ENCODE peak calls at places on chromosomes 2 and 18, in six cellular contexts. One of them, this sample, is unnamed.
A peak's percentile ranks its signal among the peaks of the same experiment; 100 is the strongest.

GRCh38 chr2:64179582-64180321 is 35.5 kb upstream of the PELI1 start:
- DNase-seq in D341Med: no peak
- DNase-seq in Calu3: no peak
- DNase-seq in GM18507: peak; percentile 25
- DNase-seq in neuronal stem cell: no peak
- DNase-seq in HT-29: peak; percentile 22
- DNase-seq in this sample: no peak

GRCh38 chr2:43541165-43541564 is 54.7 kb downstream of the THADA start:
- DNase-seq in D341Med: no peak
- DNase-seq in Calu3: no peak
- DNase-seq in GM18507: no peak
- DNase-seq in neuronal stem cell: no peak
- DNase-seq in HT-29: no peak
- DNase-seq in this sample: no peak

GRCh38 chr2:173568054-173568453 is 213.4 kb downstream of the CDCA7 start:
- DNase-seq in D341Med: no peak
- DNase-seq in Calu3: peak; percentile 73
- DNase-seq in GM18507: no peak
- DNase-seq in neuronal stem cell: peak; percentile 23
- DNase-seq in HT-29: peak; percentile 59
- DNase-seq in this sample: no peak

GRCh38 chr2:201322772-201323171 is 34.4 kb downstream of the FLACC1 start:
- DNase-seq in D341Med: no peak
- DNase-seq in Calu3: no peak
- DNase-seq in GM18507: no peak
- DNase-seq in neuronal stem cell: no peak
- DNase-seq in HT-29: no peak
- DNase-seq in this sample: no peak

GRCh38 chr2:18171191-18172139 is 293.0 kb downstream of the KCNS3 start:
- DNase-seq in D341Med: no peak
- DNase-seq in Calu3: no peak
- DNase-seq in GM18507: no peak
- DNase-seq in neuronal stem cell: no peak
- DNase-seq in HT-29: no peak
- DNase-seq in this sample: no peak

GRCh38 chr18:32696376-32696775 is 76.4 kb downstream of the KLHL14 start:
- DNase-seq in D341Med: no peak
- DNase-seq in Calu3: no peak
- DNase-seq in GM18507: no peak
- DNase-seq in neuronal stem cell: no peak
- DNase-seq in HT-29: no peak
- DNase-seq in this sample: no peak

GRCh38 chr2:189179607-189179979 is at the start of gene COL5A2:
- DNase-seq in D341Med: no peak
- DNase-seq in Calu3: no peak
- DNase-seq in GM18507: no peak
- DNase-seq in neuronal stem cell: peak; percentile 40
- DNase-seq in HT-29: no peak
- DNase-seq in this sample: peak; percentile 86

GRCh38 chr18:37222383-37223378 is 342.9 kb downstream of the CELF4 start:
- DNase-seq in D341Med: no peak
- DNase-seq in Calu3: no peak
- DNase-seq in GM18507: no peak
- DNase-seq in neuronal stem cell: no peak
- DNase-seq in HT-29: no peak
- DNase-seq in this sample: no peak

GRCh38 chr18:8116346-8117007 is 492.8 kb upstream of the RAB12 start:
- DNase-seq in D341Med: no peak
- DNase-seq in Calu3: peak; percentile 44
- DNase-seq in GM18507: no peak
- DNase-seq in neuronal stem cell: no peak
- DNase-seq in HT-29: no peak
- DNase-seq in this sample: peak; percentile 78

GRCh38 chr2:69604844-69605243 is 38.7 kb downstream of the AAK1 start:
- DNase-seq in D341Med: no peak
- DNase-seq in Calu3: no peak
- DNase-seq in GM18507: no peak
- DNase-seq in neuronal stem cell: no peak
- DNase-seq in HT-29: no peak
- DNase-seq in this sample: no peak

GRCh38 chr2:169190197-169190775 is 120.9 kb downstream of the DHRS9 start:
- DNase-seq in D341Med: no peak
- DNase-seq in Calu3: no peak
- DNase-seq in GM18507: no peak
- DNase-seq in neuronal stem cell: no peak
- DNase-seq in HT-29: no peak
- DNase-seq in this sample: no peak

GRCh38 chr2:28128281-28128950 is 237.9 kb downstream of the BABAM2 start:
- DNase-seq in D341Med: no peak
- DNase-seq in Calu3: no peak
- DNase-seq in GM18507: no peak
- DNase-seq in neuronal stem cell: no peak
- DNase-seq in HT-29: no peak
- DNase-seq in this sample: no peak

GRCh38 chr2:172704072-172704936 is 31.3 kb upstream of the RAPGEF4 start:
- DNase-seq in D341Med: peak; percentile 47
- DNase-seq in Calu3: peak; percentile 50
- DNase-seq in GM18507: no peak
- DNase-seq in neuronal stem cell: peak; percentile 18
- DNase-seq in HT-29: peak; percentile 68
- DNase-seq in this sample: peak; percentile 42

GRCh38 chr2:26394694-26395093 is 7.0 kb upstream of the DRC1 start:
- DNase-seq in D341Med: no peak
- DNase-seq in Calu3: no peak
- DNase-seq in GM18507: no peak
- DNase-seq in neuronal stem cell: no peak
- DNase-seq in HT-29: no peak
- DNase-seq in this sample: no peak

GRCh38 chr18:3057526-3057925 is 44.6 kb upstream of the LPIN2 start:
- DNase-seq in D341Med: no peak
- DNase-seq in Calu3: no peak
- DNase-seq in GM18507: no peak
- DNase-seq in neuronal stem cell: no peak
- DNase-seq in HT-29: no peak
- DNase-seq in this sample: no peak

GRCh38 chr2:102841107-102841840 is 79.4 kb downstream of the TMEM182 start:
- DNase-seq in D341Med: peak; percentile 71
- DNase-seq in Calu3: peak; percentile 63
- DNase-seq in GM18507: peak; percentile 7
- DNase-seq in neuronal stem cell: peak; percentile 64
- DNase-seq in HT-29: peak; percentile 45
- DNase-seq in this sample: peak; percentile 23

GRCh38 chr2:27264753-27265535 is 2.1 kb upstream of the SLC30A3 start:
- DNase-seq in D341Med: peak; percentile 90
- DNase-seq in Calu3: peak; percentile 87
- DNase-seq in GM18507: peak; percentile 53
- DNase-seq in neuronal stem cell: peak; percentile 73
- DNase-seq in HT-29: peak; percentile 38
- DNase-seq in this sample: peak; percentile 82

GRCh38 chr2:4381773-4382172 is 678.4 kb downstream of the DCDC2C start:
- DNase-seq in D341Med: no peak
- DNase-seq in Calu3: no peak
- DNase-seq in GM18507: no peak
- DNase-seq in neuronal stem cell: no peak
- DNase-seq in HT-29: no peak
- DNase-seq in this sample: no peak

GRCh38 chr2:45283764-45284620 is 274.7 kb upstream of the SIX2 start:
- DNase-seq in D341Med: no peak
- DNase-seq in Calu3: no peak
- DNase-seq in GM18507: no peak
- DNase-seq in neuronal stem cell: no peak
- DNase-seq in HT-29: no peak
- DNase-seq in this sample: peak; percentile 54

GRCh38 chr2:138298900-138299299 is 202.7 kb upstream of the SPOPL start:
- DNase-seq in D341Med: no peak
- DNase-seq in Calu3: no peak
- DNase-seq in GM18507: peak; percentile 14
- DNase-seq in neuronal stem cell: no peak
- DNase-seq in HT-29: no peak
- DNase-seq in this sample: no peak

GRCh38 chr2:105868060-105868459 is 123.3 kb downstream of the NCK2 start:
- DNase-seq in D341Med: no peak
- DNase-seq in Calu3: no peak
- DNase-seq in GM18507: no peak
- DNase-seq in neuronal stem cell: no peak
- DNase-seq in HT-29: no peak
- DNase-seq in this sample: no peak

GRCh38 chr18:1052301-1052700 is 147.6 kb downstream of the ADCYAP1 start:
- DNase-seq in D341Med: no peak
- DNase-seq in Calu3: no peak
- DNase-seq in GM18507: no peak
- DNase-seq in neuronal stem cell: no peak
- DNase-seq in HT-29: no peak
- DNase-seq in this sample: no peak